ENCODE peak calls at places on chromosome 18, in eight cellular contexts. D is AG10803, I is upper lobe of left lung, Z is lower lobe of right lung, J is Panc1, X is SK-N-SH, C is cardiac fibroblast, P is NB4. S is an unnamed sample.

GRCh38 chr18:39692367-39693011 is 2126.9 kb upstream of the CELF4 start:
- DNase-seq in D (no peak), I (no peak), Z (no peak), J (no peak), X (no peak), C (no peak), P (no peak), S (no peak)

GRCh38 chr18:9066358-9066757 is 36.1 kb upstream of the NDUFV2 start:
- DNase-seq in D (no peak), I (no peak), Z (no peak), J (no peak), X (no peak), C (no peak), P (no peak), S (no peak)

GRCh38 chr18:46751882-46752281 is 5.0 kb downstream of the ST8SIA5 start:
- DNase-seq in D (no peak), I (no peak), Z (no peak), J (no peak), X (no peak), C (no peak), P (no peak), S (no peak)

GRCh38 chr18:59697236-59697932 is at the start of gene CCBE1:
- DNase-seq in D (peak), I (peak), Z (peak), J (no peak), X (peak), C (peak), P (no peak), S (peak)

GRCh38 chr18:9614401-9615279 is at the start of gene PPP4R1:
- DNase-seq in D (peak), I (peak), Z (peak), J (no peak), X (peak), C (peak), P (peak), S (peak)

GRCh38 chr18:25350561-25351201 is 1.3 kb downstream of the ZNF521 start:
- DNase-seq in D (peak), I (peak), Z (peak), J (no peak), X (peak), C (peak), P (no peak), S (peak)

GRCh38 chr18:74450626-74451025 is 6.5 kb downstream of the DIPK1C start:
- DNase-seq in D (no peak), I (no peak), Z (no peak), J (no peak), X (no peak), C (no peak), P (no peak), S (no peak)

GRCh38 chr18:75455249-75456183 is 28.0 kb upstream of the SMIM21 start:
- DNase-seq in D (peak), I (peak), Z (no peak), J (no peak), X (peak), C (peak), P (no peak), S (peak)

GRCh38 chr18:9705183-9705864 is 2.8 kb upstream of the RAB31 start:
- DNase-seq in D (peak), I (no peak), Z (no peak), J (no peak), X (no peak), C (peak), P (peak), S (peak)

GRCh38 chr18:22267697-22268096 is 98.3 kb downstream of the GATA6 start:
- DNase-seq in D (no peak), I (no peak), Z (no peak), J (no peak), X (no peak), C (no peak), P (no peak), S (peak)

GRCh38 chr18:70523798-70524182 is 234.9 kb downstream of the SOCS6 start:
- DNase-seq in D (no peak), I (no peak), Z (no peak), J (no peak), X (no peak), C (no peak), P (no peak), S (no peak)

GRCh38 chr18:46488472-46489213 is 168.4 kb downstream of the LOXHD1 start:
- DNase-seq in D (no peak), I (no peak), Z (no peak), J (no peak), X (no peak), C (no peak), P (no peak), S (no peak)

GRCh38 chr18:49704334-49704733 is 109.0 kb downstream of the ACAA2 start:
- DNase-seq in D (peak), I (no peak), Z (peak), J (no peak), X (no peak), C (no peak), P (no peak), S (no peak)

GRCh38 chr18:9008709-9009635 is 93.5 kb upstream of the NDUFV2 start:
- DNase-seq in D (no peak), I (no peak), Z (no peak), J (no peak), X (peak), C (no peak), P (no peak), S (no peak)

GRCh38 chr18:63837556-63837955 is 49.9 kb upstream of the SERPINB2 start:
- DNase-seq in D (no peak), I (no peak), Z (no peak), J (no peak), X (no peak), C (no peak), P (no peak), S (no peak)

GRCh38 chr18:14221689-14222088 is 89.5 kb upstream of the ZNF519 start:
- DNase-seq in D (no peak), I (peak), Z (peak), J (no peak), X (peak), C (no peak), P (no peak), S (no peak)

GRCh38 chr18:22667616-22668422 is 250.1 kb upstream of the CTAGE1 start:
- DNase-seq in D (peak), I (no peak), Z (no peak), J (no peak), X (no peak), C (peak), P (peak), S (peak)

GRCh38 chr18:44811586-44812125 is 131.0 kb downstream of the SETBP1 start:
- DNase-seq in D (no peak), I (no peak), Z (no peak), J (no peak), X (no peak), C (no peak), P (no peak), S (no peak)

GRCh38 chr18:59767732-59768131 is 70.5 kb upstream of the CCBE1 start:
- DNase-seq in D (peak), I (no peak), Z (no peak), J (no peak), X (no peak), C (peak), P (no peak), S (peak)

GRCh38 chr18:26228562-26229260 is 2.5 kb downstream of the TAF4B start:
- DNase-seq in D (no peak), I (no peak), Z (no peak), J (no peak), X (no peak), C (no peak), P (no peak), S (no peak)

GRCh38 chr18:13912601-13913000 is 2.7 kb downstream of the MC2R start:
- DNase-seq in D (no peak), I (no peak), Z (no peak), J (no peak), X (no peak), C (no peak), P (no peak), S (no peak)

GRCh38 chr18:43017622-43018021 is 97.9 kb downstream of the RIT2 start:
- DNase-seq in D (no peak), I (no peak), Z (no peak), J (no peak), X (peak), C (no peak), P (no peak), S (no peak)

GRCh38 chr18:43022874-43023273 is 92.6 kb downstream of the RIT2 start:
- DNase-seq in D (no peak), I (no peak), Z (no peak), J (no peak), X (no peak), C (peak), P (no peak), S (no peak)
- H3K4me3 ChIP-seq in D (no peak), I (no peak), Z (no peak), J (no peak), X (no peak), C (no peak), P (no peak), S (no peak)

GRCh38 chr18:50715919-50716318 is 103.9 kb downstream of the MRO start:
- DNase-seq in D (no peak), I (no peak), Z (no peak), J (no peak), X (no peak), C (peak), P (peak), S (peak)

GRCh38 chr18:50706199-50706598 is 113.6 kb downstream of the MRO start:
- DNase-seq in D (no peak), I (no peak), Z (no peak), J (no peak), X (no peak), C (no peak), P (no peak), S (no peak)

GRCh38 chr18:50707841-50708240 is 112.0 kb downstream of the MRO start:
- DNase-seq in D (peak), I (no peak), Z (no peak), J (no peak), X (no peak), C (no peak), P (no peak), S (peak)

GRCh38 chr18:50709215-50709614 is 110.6 kb downstream of the MRO start:
- DNase-seq in D (no peak), I (no peak), Z (no peak), J (no peak), X (no peak), C (no peak), P (no peak), S (no peak)

DNA sequence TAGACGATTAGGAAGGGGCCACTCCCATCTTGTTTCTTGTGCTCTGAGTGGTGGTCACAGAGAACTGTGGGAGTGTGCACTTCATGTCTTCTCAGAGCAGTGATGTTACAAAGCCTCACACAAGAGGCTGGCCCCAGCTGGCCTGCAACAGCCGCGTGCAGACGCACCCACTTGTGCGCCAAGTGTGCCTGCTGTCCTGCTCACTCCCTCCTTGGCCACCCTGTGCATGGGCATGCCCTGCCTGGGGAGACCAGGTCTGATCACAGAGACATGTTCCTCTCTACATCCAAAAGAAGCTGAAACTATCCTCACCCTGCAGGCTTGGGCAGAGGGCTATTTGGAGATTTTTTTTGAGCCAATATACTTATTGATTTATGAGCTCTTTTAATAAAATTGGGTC is 108.4 kb downstream of the MRO start:
- DNase-seq in D (no peak), I (peak), Z (no peak), J (no peak), X (no peak), C (no peak), P (no peak), S (no peak)
- TF ChIP-seq CTCF in D (no peak), I (no peak), Z (no peak), J (no peak), X (no peak), C (no peak), P (no peak), S (no peak)

DNA sequence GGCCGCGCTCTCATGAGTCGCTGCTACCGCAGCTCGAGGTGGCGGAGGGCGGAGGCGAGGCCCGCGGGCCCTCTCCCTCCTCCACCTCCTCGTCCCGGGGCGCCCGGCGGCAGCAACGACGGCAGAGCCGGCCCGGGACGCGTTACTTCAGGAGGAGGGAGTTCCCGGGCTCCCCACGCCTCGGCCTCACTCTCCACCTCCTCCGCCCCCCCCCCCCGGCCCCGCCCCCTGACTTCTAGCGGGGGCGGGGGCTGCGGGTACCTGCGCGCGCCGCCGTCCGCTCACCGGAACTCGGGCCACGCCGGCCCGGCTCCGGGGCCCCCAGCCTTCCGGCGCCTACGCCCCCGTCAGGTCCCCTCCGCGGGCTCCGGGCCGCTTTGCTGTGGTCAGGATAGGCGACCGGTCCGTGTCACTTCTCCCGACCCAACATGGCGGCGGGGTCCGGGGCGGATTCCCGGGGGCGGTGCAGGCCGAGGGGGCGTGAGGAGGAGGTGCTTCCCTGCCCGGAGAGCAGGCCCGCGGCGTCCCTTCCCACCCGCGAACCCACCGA is at the start of gene YES1:
- DNase-seq in D (peak), I (peak), Z (peak), J (no peak), X (peak), C (peak), P (peak), S (peak)
- H3K4me3 ChIP-seq in D (peak), I (peak), Z (peak), J (peak), X (peak), C (peak), P (peak), S (peak)

GRCh38 chr18:79217979-79218604 is 148.9 kb downstream of the ATP9B start:
- DNase-seq in D (no peak), I (no peak), Z (no peak), J (no peak), X (no peak), C (no peak), P (no peak), S (peak)
- TF ChIP-seq CTCF in D (no peak), I (no peak), Z (no peak), J (no peak), X (no peak), C (no peak), P (no peak), S (no peak)

DNA sequence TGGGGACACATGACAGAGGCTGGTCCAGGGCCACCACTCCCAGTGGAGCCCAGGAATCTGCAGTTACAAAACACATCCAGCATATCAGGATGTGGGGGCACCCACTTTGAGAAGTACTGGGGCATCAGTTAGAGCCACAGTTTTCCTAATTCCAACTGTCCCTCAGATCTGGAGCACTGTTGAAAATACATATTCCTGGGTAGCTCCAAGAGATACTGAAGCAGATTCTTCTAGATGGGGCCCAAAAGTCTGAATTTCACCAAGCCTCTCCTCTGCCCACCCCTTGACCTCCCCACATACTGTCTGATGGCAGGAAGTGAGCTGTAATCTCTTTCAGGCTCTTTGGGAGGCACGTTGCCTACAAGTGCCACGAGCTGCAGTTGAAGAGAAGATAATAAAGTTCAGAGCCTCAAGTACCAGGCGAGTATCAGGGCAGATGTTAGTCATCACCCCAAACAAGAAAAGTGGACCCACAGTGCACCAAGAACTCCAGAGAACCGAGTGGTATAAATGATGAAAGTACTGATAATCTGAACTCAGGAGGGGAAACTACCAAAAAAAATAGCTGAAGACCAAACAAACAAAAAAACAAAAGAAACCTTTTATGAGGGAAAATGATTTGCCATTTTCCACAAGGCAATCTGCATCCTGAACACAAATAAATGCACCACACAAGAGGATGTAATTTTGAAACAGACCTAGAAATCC is 98.8 kb downstream of the TCF4 start:
- DNase-seq in D (peak), I (no peak), Z (no peak), J (no peak), X (no peak), C (no peak), P (no peak), S (no peak)
- H3K4me3 ChIP-seq in D (no peak), I (no peak), Z (no peak), J (no peak), X (no peak), C (no peak), P (no peak), S (no peak)

DNA sequence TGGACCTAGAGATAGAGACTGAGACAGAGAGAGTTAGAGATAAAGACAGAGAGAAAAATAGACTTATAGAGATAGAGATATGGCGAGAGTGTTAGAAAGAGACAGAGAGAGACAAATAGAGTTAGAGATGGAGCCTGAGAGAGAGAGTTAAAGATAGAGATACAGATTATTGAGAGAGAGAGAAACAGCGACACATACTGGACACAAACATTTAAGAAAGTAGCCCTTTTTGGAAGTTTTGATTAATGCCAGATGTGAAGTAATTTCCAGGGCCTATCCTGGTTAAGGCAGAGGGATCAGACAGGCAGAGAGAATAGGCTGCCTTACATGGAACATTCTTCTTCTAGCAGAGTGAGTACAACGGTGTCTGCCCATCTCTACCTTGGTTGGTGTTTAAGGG is 311.6 kb upstream of the CDH7 start:
- DNase-seq in D (no peak), I (no peak), Z (no peak), J (no peak), X (peak), C (no peak), P (peak), S (peak)
- TF ChIP-seq CTCF in D (no peak), I (no peak), Z (peak), J (no peak), X (peak), C (no peak), P (no peak), S (no peak)

S was measured in choroid plexus epithelial cell.